ENCODE peak calls at places on chromosomes 12 and 14, in six cellular contexts. F is stimulated activated CD4-positive, alpha-beta T cell treated with anti-CD3 and anti-CD28 coated beads, Interleukin-15, amount 100 ng/mL, for 1 hour; O is Calu3; U is A549; V is H54; B is psoas muscle. M is an unnamed sample.

GRCh38 chr14:105006831-105007592 is 13.9 kb downstream of the CDCA4 start:
- DNase-seq in V (no peak), U (no peak), F (no peak), B (no peak), O (no peak), M (no peak)

GRCh38 chr12:104219908-104220404 is 4.4 kb downstream of the TXNRD1 start:
- DNase-seq in F (peak), U (peak), O (peak), V (peak), B (no peak), M (no peak)

GRCh38 chr14:63542231-63542999 is 762 bp downstream of the PPP2R5E start:
- DNase-seq in V (peak), F (no peak), U (no peak), B (no peak), O (peak), M (no peak)

GRCh38 chr14:90049390-90049789 is 12.4 kb upstream of the KCNK13 start:
- DNase-seq in U (no peak), F (no peak), B (no peak), O (no peak), V (no peak), M (no peak)

GRCh38 chr14:80213602-80214001 is 2.3 kb upstream of the DIO2 start:
- DNase-seq in O (peak), B (peak), F (no peak), V (peak), U (peak), M (no peak)

GRCh38 chr12:27319848-27320247 is 12.8 kb upstream of the BMAL2 start:
- DNase-seq in O (no peak), F (no peak), V (no peak), U (no peak), B (no peak), M (no peak)

GRCh38 chr14:79587194-79587593 is 624.1 kb downstream of the DIO2 start:
- DNase-seq in V (no peak), O (peak), F (no peak), B (no peak), U (no peak), M (no peak)

GRCh38 chr14:54614296-54614695 is 47.4 kb downstream of the SAMD4A start:
- DNase-seq in V (no peak), F (no peak), U (no peak), B (no peak), O (no peak), M (no peak)

GRCh38 chr12:112537710-112538396 is 119.1 kb downstream of the PTPN11 start:
- DNase-seq in V (peak), F (no peak), O (peak), U (no peak), B (no peak), M (no peak)

GRCh38 chr12:108231109-108231905 is 102.2 kb downstream of the WSCD2 start:
- DNase-seq in O (no peak), B (no peak), U (no peak), V (no peak), F (no peak), M (no peak)

GRCh38 chr12:104720346-104721064 is 237.6 kb downstream of the SLC41A2 start:
- DNase-seq in B (no peak), O (no peak), V (no peak), F (peak), U (no peak), M (no peak)